ENCODE peak calls at places on chromosomes 12 and 14, in four cellular contexts. U is left colon; O is activated CD4-positive, alpha-beta T cell treated with anti-CD3 and anti-CD28 coated beads, Interleukin-2, amount 50 U/mL, for 24 hours; D is stimulated activated CD4-positive, alpha-beta T cell treated with anti-CD3 and anti-CD28 coated beads, Interleukin-4, amount 100 ng/mL, for 4 hours. X is an unnamed sample.

GRCh38 chr14:103259801-103260628 is 74.0 kb upstream of the EIF5 start:
- DNase-seq in U (no peak), O (no peak), D (no peak), X (no peak)

GRCh38 chr12:50032516-50033316 is 7.4 kb upstream of the RACGAP1 start:
- DNase-seq in U (no peak), O (no peak), D (no peak), X (no peak)

GRCh38 chr12:66048843-66049537 is 81.6 kb downstream of the LLPH start:
- DNase-seq in U (no peak), O (no peak), D (no peak), X (no peak)

GRCh38 chr14:63245893-63246292 is 41.6 kb downstream of the RHOJ start:
- DNase-seq in U (peak), O (no peak), D (no peak), X (no peak)

GRCh38 chr14:65879218-65880009 is 466.9 kb downstream of the FUT8 start:
- DNase-seq in U (no peak), O (no peak), D (peak), X (no peak)

GRCh38 chr14:104927901-104928300 is 3.2 kb downstream of the PLD4 start:
- DNase-seq in U (no peak), O (no peak), D (no peak), X (no peak)

GRCh38 chr14:23351681-23352505 is 794 bp downstream of the SLC22A17 start:
- DNase-seq in U (no peak), O (no peak), D (no peak), X (no peak)

GRCh38 chr14:22952418-22952817 is 4.5 kb downstream of the HAUS4 start:
- DNase-seq in U (no peak), O (no peak), D (no peak), X (no peak)

X was measured in body of pancreas.